ENCODE peak calls at places on chromosomes 2 and 18, in four cellular contexts. J, C, K and G are unnamed samples. For H3K4me1 and H3K9me3, the result is how much of the 10 kb centered on the place peaks cover.

GRCh38 chr2:173079968-173080860 is 4.6 kb downstream of the MAP3K20 start:
- DNase-seq in J (no peak), C (no peak), K (no peak), G (no peak)

GRCh38 chr18:72652990-72653593 is 109.0 kb upstream of the CBLN2 start:
- DNase-seq in J (no peak), C (no peak), K (no peak), G (no peak)

GRCh38 chr18:42338683-42339082 is 383.6 kb downstream of the PIK3C3 start:
- DNase-seq in J (no peak), C (no peak), K (no peak), G (no peak)

GRCh38 chr18:64699116-64699515 is 550.2 kb upstream of the LINC00305 start:
- DNase-seq in J (no peak), C (no peak), K (no peak), G (no peak)

GRCh38 chr18:8507881-8508280 is 101.4 kb upstream of the RAB12 start:
- DNase-seq in J (no peak), C (no peak), K (no peak), G (no peak)

GRCh38 chr2:223997938-223998337 is 40.7 kb downstream of the MRPL44 start:
- DNase-seq in J (no peak), C (no peak), K (no peak), G (no peak)

GRCh38 chr2:41579811-41580210 is 468.0 kb upstream of the PKDCC start:
- DNase-seq in J (no peak), C (no peak), K (no peak), G (peak)

GRCh38 chr18:33210575-33211189 is 229.8 kb downstream of the CCDC178 start:
- DNase-seq in J (no peak), C (no peak), K (no peak), G (peak)

GRCh38 chr2:98134601-98135000 is 47.6 kb downstream of the VWA3B start:
- DNase-seq in J (no peak), C (no peak), K (no peak), G (peak)

GRCh38 chr2:2850218-2850850 is 519.3 kb upstream of the MYT1L start:
- DNase-seq in J (no peak), C (no peak), K (no peak), G (no peak)

GRCh38 chr2:124542932-124543640 is 518.0 kb downstream of the CNTNAP5 start:
- DNase-seq in J (no peak), C (no peak), K (no peak), G (peak)

GRCh38 chr2:112793449-112793978 is 9.2 kb upstream of the IL1A start:
- DNase-seq in J (no peak), C (no peak), K (no peak), G (no peak)

GRCh38 chr2:20172273-20173052 is 52.5 kb downstream of the SDC1 start:
- DNase-seq in J (no peak), C (no peak), K (no peak), G (no peak)

GRCh38 chr2:46780411-46780800 is 135.2 kb downstream of the MCFD2 start:
- DNase-seq in J (peak), C (no peak), K (no peak), G (peak)

GRCh38 chr2:130824492-130825061 is 12.1 kb upstream of the ARHGEF4 start:
- DNase-seq in J (no peak), C (peak), K (no peak), G (peak)

GRCh38 chr2:216222650-216223352 is 113.7 kb downstream of the XRCC5 start:
- DNase-seq in J (no peak), C (no peak), K (no peak), G (no peak)

GRCh38 chr2:217793566-217794132 is 209.1 kb downstream of the TNS1 start:
- DNase-seq in J (no peak), C (no peak), K (no peak), G (no peak)

GRCh38 chr2:217794133-217794986 is 208.4 kb downstream of the TNS1 start:
- DNase-seq in J (no peak), C (no peak), K (no peak), G (no peak)

GRCh38 chr2:217790681-217791392 is 212.0 kb downstream of the TNS1 start:
- DNase-seq in J (no peak), C (no peak), K (no peak), G (peak)

GRCh38 chr2:217795067-217795466 is 207.7 kb downstream of the TNS1 start:
- DNase-seq in J (no peak), C (no peak), K (no peak), G (no peak)

GRCh38 chr2:217792611-217793527 is 209.9 kb downstream of the TNS1 start:
- DNase-seq in J (no peak), C (no peak), K (no peak), G (no peak)
- H3K4me1 ChIP-seq in J (under half), C (under half), K (under half), G (under half)

DNA sequence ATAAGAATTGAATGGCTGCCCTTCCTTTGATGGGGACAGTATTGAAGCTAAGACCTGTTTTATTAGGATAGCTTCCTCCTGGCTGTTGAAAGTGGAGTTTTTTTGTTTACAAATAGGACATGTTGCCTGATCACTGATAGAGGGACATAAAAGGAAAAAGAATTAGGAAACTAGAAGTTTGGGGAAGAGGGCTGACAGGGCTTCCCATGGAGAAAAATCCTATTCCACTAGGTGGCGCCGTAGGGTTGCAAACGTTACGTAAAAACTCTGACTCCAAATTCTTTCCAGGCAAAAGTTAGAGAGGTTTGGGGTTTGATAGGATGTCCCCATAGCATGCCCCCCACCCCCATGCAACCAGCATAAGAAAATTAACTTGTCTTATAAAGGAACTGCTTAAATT is 11.1 kb upstream of the RBFA start:
- DNase-seq in J (no peak), C (no peak), K (peak), G (no peak)
- H3K9me3 ChIP-seq in J (half or more), C (half or more), K (under half), G (under half)

DNA sequence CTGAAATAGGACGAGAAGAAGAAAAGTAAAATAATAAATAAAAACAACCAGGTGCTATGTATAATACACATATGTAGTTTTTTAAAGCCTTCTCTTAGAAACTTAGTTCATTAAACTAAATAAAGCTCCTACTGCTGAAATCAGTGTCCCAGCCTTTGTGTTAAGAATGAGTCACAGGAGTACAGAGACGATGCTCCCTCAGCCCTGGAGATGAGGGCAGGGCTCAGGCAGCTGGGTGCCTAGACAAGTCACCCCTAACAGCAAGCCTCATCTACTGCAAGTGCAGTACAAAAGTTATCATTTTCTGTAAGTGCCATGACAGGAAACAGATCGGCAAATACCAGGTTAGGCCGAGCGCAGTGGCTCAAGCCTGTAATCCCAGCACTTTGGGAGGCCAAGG is 18.2 kb downstream of the KIDINS220 start:
- DNase-seq in J (no peak), C (no peak), K (no peak), G (no peak)
- H3K27ac ChIP-seq in J (no peak), C (no peak), K (no peak), G (no peak)

DNA sequence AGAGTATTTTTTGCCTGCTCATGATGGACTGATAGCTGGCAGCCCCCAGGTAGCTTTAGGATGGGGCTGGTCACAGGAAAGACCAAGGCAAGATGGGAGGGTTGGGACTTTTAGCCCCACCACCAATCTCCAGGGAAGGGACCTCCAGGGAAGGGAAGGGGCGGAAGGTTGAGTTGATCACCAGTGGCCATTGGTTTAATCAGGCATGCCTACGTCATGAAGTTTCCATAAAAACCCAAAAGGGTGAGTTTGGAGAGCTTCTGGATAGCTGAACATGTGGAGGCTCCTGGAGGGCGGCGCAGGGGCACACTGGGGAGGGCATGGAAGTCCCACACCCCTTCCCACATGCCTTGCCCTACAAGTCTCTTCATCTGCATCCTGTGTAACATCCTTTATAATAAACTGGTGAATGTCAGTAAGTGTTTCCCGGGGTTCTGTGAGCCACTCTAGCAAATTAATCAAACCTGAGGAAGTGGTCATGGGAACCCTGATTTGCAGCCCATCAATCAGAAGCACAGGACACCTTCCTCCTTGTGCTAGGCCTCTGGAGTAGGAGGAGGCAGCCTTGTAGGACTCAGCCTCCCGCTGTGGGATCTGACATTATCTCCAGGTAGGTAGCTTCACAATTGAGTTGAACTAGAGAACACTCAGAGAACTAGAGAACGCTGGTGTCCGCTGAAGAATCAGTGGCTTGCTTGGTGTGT is 30.3 kb downstream of the RAB31 start:
- DNase-seq in J (no peak), C (no peak), K (no peak), G (no peak)
- H3K4me1 ChIP-seq in J (under half), C (under half), K (half or more), G (under half)

GRCh38 chr2:1223791-1224190 is 189.5 kb upstream of the TPO start:
- DNase-seq in J (no peak), C (no peak), K (no peak), G (no peak)
- H3K9me3 ChIP-seq in J (under half), C (under half), K (under half), G (under half)

DNA sequence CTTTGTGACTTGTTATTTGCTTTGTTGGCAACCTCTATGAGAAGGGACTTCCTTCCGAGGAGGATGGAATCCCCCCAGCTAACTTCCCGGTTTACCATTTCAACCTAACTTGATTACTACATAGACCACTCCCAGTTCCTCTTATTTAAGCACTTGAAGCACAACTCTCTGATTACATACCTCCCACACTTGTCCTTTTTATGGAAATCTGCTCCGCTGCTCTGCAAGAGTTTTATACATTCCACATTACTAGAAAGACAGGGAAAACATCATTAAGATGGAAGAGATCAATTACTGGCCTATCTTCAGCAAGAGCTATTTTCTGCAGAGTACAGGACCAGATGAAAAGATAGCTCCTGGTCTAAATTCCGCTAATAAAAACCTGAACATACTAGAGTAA is 160.0 kb upstream of the PGAP1 start:
- DNase-seq in J (no peak), C (no peak), K (no peak), G (no peak)
- H3K27ac ChIP-seq in J (no peak), C (no peak), K (no peak), G (no peak)

DNA sequence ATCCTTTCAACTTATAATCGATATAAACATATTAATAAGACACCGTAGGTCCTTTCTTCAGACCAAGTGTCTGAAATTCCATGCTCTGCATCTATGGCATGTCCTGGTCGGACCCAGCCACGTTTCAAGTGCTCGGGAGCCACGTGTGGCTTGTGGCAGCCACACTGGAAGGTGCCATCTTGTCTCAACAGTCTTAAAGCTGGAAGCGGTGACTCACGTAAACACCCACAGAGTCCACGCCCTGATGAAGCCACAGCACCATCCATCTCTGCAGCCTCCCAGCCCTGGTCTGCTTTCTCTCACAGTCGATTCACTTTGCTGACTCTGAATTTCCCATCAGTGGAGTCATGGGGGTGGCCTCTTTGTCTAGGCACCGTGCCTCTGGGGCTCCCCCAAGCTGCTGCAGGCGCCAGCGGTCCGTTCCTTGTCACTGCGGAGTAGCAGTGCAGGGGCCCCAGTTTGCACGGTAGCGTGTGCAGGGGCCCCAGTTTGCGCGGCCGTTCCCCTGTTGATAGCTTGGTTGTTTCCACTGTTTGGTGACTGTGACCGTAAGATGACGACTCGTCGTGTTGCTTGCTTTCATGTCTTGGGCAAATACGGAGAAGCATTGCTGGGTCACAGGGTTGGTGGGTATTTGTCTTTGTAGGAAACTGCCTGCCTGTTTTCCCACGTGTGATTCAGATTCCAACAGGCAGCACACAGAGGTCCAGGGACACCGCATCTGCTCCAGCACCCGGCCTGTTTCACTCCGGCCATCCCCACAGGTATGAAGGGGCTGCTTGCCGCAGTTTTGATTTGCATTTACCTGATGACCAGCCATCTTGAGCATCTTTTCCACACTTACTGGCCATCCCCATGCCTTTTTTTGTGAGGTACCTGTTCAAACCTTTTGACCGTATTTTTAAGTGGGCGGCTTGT is 240.3 kb downstream of the HDAC4 start:
- DNase-seq in J (peak), C (no peak), K (no peak), G (no peak)
- H3K4me1 ChIP-seq in J (under half), C (under half), K (under half), G (under half)